ENCODE peak calls at places on chromosomes 4 and X, in seven cellular contexts. W is tibial nerve, N is GM23248, R is NCI-H2081, F is psoas muscle, U is left ventricle myocardium superior, A is NCI-H774. B is an unnamed sample.

GRCh38 chr4:118224239-118224829 is 128.5 kb downstream of the PRSS12 start:
- DNase-seq in W (no peak), N (peak), R (peak), F (no peak), U (no peak), A (peak), B (peak)

GRCh38 chr4:1404573-1405248 is 1.5 kb downstream of the NKX1-1 start:
- DNase-seq in W (no peak), N (no peak), R (no peak), F (no peak), U (no peak), A (no peak), B (no peak)

GRCh38 chrX:42955349-42955748 is 177.4 kb upstream of the PPP1R2C start:
- DNase-seq in W (no peak), N (no peak), R (no peak), F (no peak), U (no peak), A (no peak), B (no peak)

GRCh38 chrX:45435481-45435880 is 234.8 kb upstream of the DIPK2B start:
- DNase-seq in W (no peak), N (peak), R (no peak), F (no peak), U (no peak), A (no peak), B (no peak)

GRCh38 chr4:148068065-148068911 is 336.4 kb downstream of the ARHGAP10 start:
- DNase-seq in W (no peak), N (no peak), R (no peak), F (no peak), U (no peak), A (no peak), B (no peak)

GRCh38 chr4:2302387-2303119 is 40.6 kb upstream of the MXD4 start:
- DNase-seq in W (no peak), N (no peak), R (no peak), F (no peak), U (no peak), A (no peak), B (no peak)

GRCh38 chr4:53558061-53558801 is 33.1 kb downstream of the LNX1 start:
- DNase-seq in W (no peak), N (peak), R (no peak), F (no peak), U (no peak), A (no peak), B (peak)

GRCh38 chr4:147480891-147481576 is at the start of gene EDNRA:
- DNase-seq in W (no peak), N (peak), R (no peak), F (peak), U (peak), A (no peak), B (peak)

GRCh38 chr4:179586460-179586859 is 2144.2 kb upstream of the AGA start:
- DNase-seq in W (no peak), N (no peak), R (no peak), F (no peak), U (no peak), A (no peak), B (no peak)